ENCODE peak calls at places on chromosomes 13 and 19, in four cellular contexts. L is upper lobe of left lung, G is spleen, S is esophagus muscularis mucosa. J is an unnamed sample.

GRCh38 chr13:31053098-31053497 is 108.6 kb downstream of the HSPH1 start:
- DNase-seq in L (no peak), G (no peak), S (no peak), J (no peak)

GRCh38 chr13:28046981-28047380 is 53.4 kb downstream of the FLT3 start:
- DNase-seq in L (no peak), G (no peak), S (no peak), J (no peak)

GRCh38 chr19:19278315-19278714 is 5.2 kb upstream of the TM6SF2 start:
- DNase-seq in L (no peak), G (no peak), S (no peak), J (no peak)

GRCh38 chr13:27493981-27494380 is 43.6 kb upstream of the MTIF3 start:
- DNase-seq in L (no peak), G (no peak), S (no peak), J (no peak)

GRCh38 chr13:23686948-23687347 is 116.7 kb downstream of the TNFRSF19 start:
- DNase-seq in L (no peak), G (no peak), S (no peak), J (no peak)

GRCh38 chr19:23384166-23384565 is 11.1 kb downstream of the ZNF91 start:
- DNase-seq in L (no peak), G (no peak), S (no peak), J (no peak)

GRCh38 chr13:41268764-41269163 is 5.4 kb upstream of the MTRF1 start:
- DNase-seq in L (no peak), G (no peak), S (no peak), J (no peak)

GRCh38 chr13:71979616-71980015 is 112.6 kb upstream of the DACH1 start:
- DNase-seq in L (no peak), G (no peak), S (no peak), J (no peak)

GRCh38 chr13:22789916-22790315 is 390.9 kb upstream of the SGCG start:
- DNase-seq in L (no peak), G (no peak), S (no peak), J (no peak)

GRCh38 chr13:94548382-94549240 is 47.3 kb downstream of the TGDS start:
- DNase-seq in L (peak), G (peak), S (no peak), J (peak)

GRCh38 chr13:33707449-33707848 is 110.5 kb upstream of the RFC3 start:
- DNase-seq in L (no peak), G (no peak), S (no peak), J (no peak)

GRCh38 chr13:90281709-90282108 is 1065.8 kb upstream of the MIR17HG start:
- DNase-seq in L (no peak), G (no peak), S (no peak), J (no peak)

GRCh38 chr19:51564791-51565190 is 6.3 kb upstream of the ZNF175 start:
- DNase-seq in L (no peak), G (no peak), S (no peak), J (no peak)

GRCh38 chr19:16248380-16249023 is 50.8 kb downstream of the AP1M1 start:
- DNase-seq in L (no peak), G (peak), S (no peak), J (no peak)

GRCh38 chr13:20127563-20128458 is 33.0 kb downstream of the GJA3 start:
- DNase-seq in L (peak), G (peak), S (no peak), J (peak)

GRCh38 chr13:23323946-23324709 is 109.4 kb downstream of the SACS start:
- DNase-seq in L (no peak), G (no peak), S (no peak), J (no peak)

GRCh38 chr13:50082426-50083283 is 67.4 kb downstream of the KCNRG start:
- DNase-seq in L (peak), G (peak), S (no peak), J (peak)

GRCh38 chr13:42354246-42355117 is 82.5 kb downstream of the AKAP11 start:
- DNase-seq in L (no peak), G (no peak), S (peak), J (no peak)

GRCh38 chr19:29587518-29587986 is 18.5 kb upstream of the POP4 start:
- DNase-seq in L (peak), G (no peak), S (no peak), J (no peak)

GRCh38 chr19:20969898-20970297 is 46.8 kb downstream of the ZNF85 start:
- DNase-seq in L (no peak), G (no peak), S (no peak), J (no peak)

GRCh38 chr13:111981006-111981405 is 85.9 kb upstream of the SOX1 start:
- DNase-seq in L (no peak), G (no peak), S (no peak), J (no peak)

GRCh38 chr19:43470288-43470687 is 4.9 kb upstream of the LYPD3 start:
- DNase-seq in L (no peak), G (no peak), S (no peak), J (no peak)

DNA sequence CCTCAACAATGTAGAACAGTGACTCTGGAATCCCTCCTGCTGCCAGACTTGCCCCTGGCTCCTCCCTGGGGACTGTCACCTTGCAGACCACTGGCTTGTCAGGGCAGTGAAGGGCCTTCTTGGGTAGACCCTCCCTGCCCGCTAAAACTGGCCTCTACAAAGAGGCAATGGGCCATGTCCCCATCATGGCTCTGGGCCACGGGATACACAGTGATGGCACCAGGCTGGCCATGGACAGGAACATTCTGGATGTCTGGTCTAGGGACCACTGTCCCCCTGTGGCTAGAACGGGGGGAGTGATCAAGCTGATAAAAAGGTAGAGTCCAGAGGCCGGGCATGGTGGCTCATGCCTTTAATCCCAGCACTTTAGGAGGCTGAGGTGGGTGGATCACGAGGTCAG is 60.9 kb downstream of the ACSBG2 start:
- DNase-seq in L (no peak), G (no peak), S (no peak), J (no peak)
- H3K4me3 ChIP-seq in L (no peak), G (no peak), S (no peak), J (no peak)

GRCh38 chr19:48618916-48619691 is at the start of the genes RPL18 and SPHK2:
- DNase-seq in L (peak), G (peak), S (peak), J (peak)
- TF ChIP-seq POLR2A in L (peak), G (peak), S (peak), J (peak)

DNA sequence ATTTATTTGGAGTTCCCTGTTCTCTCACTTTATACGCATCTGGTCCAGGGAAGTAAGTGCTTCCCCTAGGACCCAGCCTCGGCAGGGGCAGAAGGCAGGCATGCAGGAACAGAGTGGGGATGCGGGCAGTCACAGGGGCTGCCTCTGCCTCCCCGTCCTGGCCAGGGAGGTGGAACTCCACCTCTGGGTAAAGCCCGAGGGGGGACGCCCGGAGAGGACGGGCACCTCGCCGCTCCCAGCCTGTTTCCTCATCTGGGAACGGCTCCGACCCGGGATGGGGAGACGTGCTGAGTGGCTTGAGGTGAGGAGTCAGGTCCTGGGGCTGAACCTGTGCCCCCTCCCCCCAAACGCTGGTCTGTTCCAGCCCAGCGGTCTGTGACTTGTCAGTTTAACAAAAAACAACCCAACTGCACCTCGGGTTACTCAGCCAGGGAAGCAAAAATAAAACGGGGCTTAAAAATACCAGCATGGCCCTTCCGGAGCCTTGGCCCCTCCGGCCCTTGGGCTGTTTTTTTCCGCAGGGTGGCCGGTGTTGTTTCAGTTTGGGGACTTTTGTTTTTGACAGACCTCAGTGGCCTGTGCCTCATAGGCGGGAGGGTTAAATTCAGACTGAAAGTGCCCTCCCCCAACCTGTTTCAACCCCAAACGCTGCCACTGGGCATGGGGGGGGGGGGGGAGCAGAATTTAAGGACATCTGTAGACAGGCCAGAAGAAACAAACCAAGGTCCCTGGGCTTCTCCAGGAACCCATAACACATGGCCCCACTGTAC is 4.1 kb downstream of the TCF3 start:
- DNase-seq in L (no peak), G (no peak), S (no peak), J (no peak)
- H3K4me3 ChIP-seq in L (no peak), G (peak), S (no peak), J (no peak)

GRCh38 chr19:10566658-10567410 is 1.0 kb upstream of the KRI1 start:
- DNase-seq in L (peak), G (peak), S (no peak), J (no peak)
- TF ChIP-seq POLR2A in L (no peak), G (no peak), S (no peak), J (no peak)

J was measured in testis.